ENCODE peak calls at places on chromosomes 4 and X, in nine cellular contexts. One of them, this sample, is unnamed.

GRCh38 chr4:48290146-48290772 is 20.6 kb upstream of the TEC start:
- DNase-seq in effector memory CD8-positive, alpha-beta T cell: no peak
- DNase-seq in AG20443: peak; percentile 46
- DNase-seq in Peyer's patch: peak; percentile 53
- DNase-seq in dorsolateral prefrontal cortex: no peak
- DNase-seq in NCI-H146: peak; percentile 2
- DNase-seq in activated T-cell treated with anti-CD3 and anti-CD28 coated beads, Interleukin-2, amount 50 U/mL, for 72 hours: peak; percentile 23
- DNase-seq in fibroblast of the aortic adventitia: peak; percentile 22
- DNase-seq in mesenchymal stem cell: no peak
- DNase-seq in this sample: no peak

GRCh38 chrX:19888419-19888879 is 1.0 kb upstream of the SH3KBP1 start:
- DNase-seq in effector memory CD8-positive, alpha-beta T cell: peak; percentile 26
- DNase-seq in AG20443: peak; percentile 65
- DNase-seq in Peyer's patch: peak; percentile 58
- DNase-seq in dorsolateral prefrontal cortex: no peak
- DNase-seq in NCI-H146: peak; percentile 59
- DNase-seq in activated T-cell treated with anti-CD3 and anti-CD28 coated beads, Interleukin-2, amount 50 U/mL, for 72 hours: no peak
- DNase-seq in fibroblast of the aortic adventitia: peak; percentile 79
- DNase-seq in mesenchymal stem cell: peak; percentile 82
- DNase-seq in this sample: peak; percentile 58

GRCh38 chrX:154380153-154380552 is 1.1 kb downstream of the EMD start:
- DNase-seq in effector memory CD8-positive, alpha-beta T cell: no peak
- DNase-seq in AG20443: no peak
- DNase-seq in Peyer's patch: no peak
- DNase-seq in dorsolateral prefrontal cortex: no peak
- DNase-seq in NCI-H146: no peak
- DNase-seq in activated T-cell treated with anti-CD3 and anti-CD28 coated beads, Interleukin-2, amount 50 U/mL, for 72 hours: no peak
- DNase-seq in fibroblast of the aortic adventitia: no peak
- DNase-seq in mesenchymal stem cell: peak; percentile 26
- DNase-seq in this sample: no peak

GRCh38 chrX:125404667-125405160 is 85.0 kb downstream of the TEX13C start:
- DNase-seq in effector memory CD8-positive, alpha-beta T cell: no peak
- DNase-seq in AG20443: no peak
- DNase-seq in Peyer's patch: no peak
- DNase-seq in dorsolateral prefrontal cortex: no peak
- DNase-seq in NCI-H146: no peak
- DNase-seq in activated T-cell treated with anti-CD3 and anti-CD28 coated beads, Interleukin-2, amount 50 U/mL, for 72 hours: no peak
- DNase-seq in fibroblast of the aortic adventitia: no peak
- DNase-seq in mesenchymal stem cell: no peak
- DNase-seq in this sample: no peak

GRCh38 chr4:187251896-187252295 is 528.2 kb upstream of the FAT1 start:
- DNase-seq in effector memory CD8-positive, alpha-beta T cell: no peak
- DNase-seq in AG20443: no peak
- DNase-seq in Peyer's patch: no peak
- DNase-seq in dorsolateral prefrontal cortex: no peak
- DNase-seq in NCI-H146: no peak
- DNase-seq in activated T-cell treated with anti-CD3 and anti-CD28 coated beads, Interleukin-2, amount 50 U/mL, for 72 hours: no peak
- DNase-seq in fibroblast of the aortic adventitia: no peak
- DNase-seq in mesenchymal stem cell: peak; percentile 22
- DNase-seq in this sample: no peak

GRCh38 chr4:8724436-8725070 is 132.0 kb downstream of the CPZ start:
- DNase-seq in effector memory CD8-positive, alpha-beta T cell: no peak
- DNase-seq in AG20443: no peak
- DNase-seq in Peyer's patch: peak; percentile 29
- DNase-seq in dorsolateral prefrontal cortex: peak; percentile 26
- DNase-seq in NCI-H146: no peak
- DNase-seq in activated T-cell treated with anti-CD3 and anti-CD28 coated beads, Interleukin-2, amount 50 U/mL, for 72 hours: no peak
- DNase-seq in fibroblast of the aortic adventitia: no peak
- DNase-seq in mesenchymal stem cell: no peak
- DNase-seq in this sample: no peak

GRCh38 chr4:156767911-156768415 is 203.6 kb downstream of the PDGFC start:
- DNase-seq in effector memory CD8-positive, alpha-beta T cell: no peak
- DNase-seq in AG20443: no peak
- DNase-seq in Peyer's patch: no peak
- DNase-seq in dorsolateral prefrontal cortex: no peak
- DNase-seq in NCI-H146: no peak
- DNase-seq in activated T-cell treated with anti-CD3 and anti-CD28 coated beads, Interleukin-2, amount 50 U/mL, for 72 hours: no peak
- DNase-seq in fibroblast of the aortic adventitia: no peak
- DNase-seq in mesenchymal stem cell: no peak
- DNase-seq in this sample: no peak

GRCh38 chr4:138039010-138039409 is 203.1 kb downstream of the SLC7A11 start:
- DNase-seq in effector memory CD8-positive, alpha-beta T cell: no peak
- DNase-seq in AG20443: no peak
- DNase-seq in Peyer's patch: no peak
- DNase-seq in dorsolateral prefrontal cortex: no peak
- DNase-seq in NCI-H146: no peak
- DNase-seq in activated T-cell treated with anti-CD3 and anti-CD28 coated beads, Interleukin-2, amount 50 U/mL, for 72 hours: no peak
- DNase-seq in fibroblast of the aortic adventitia: peak; percentile 27
- DNase-seq in mesenchymal stem cell: peak; percentile 90
- DNase-seq in this sample: no peak

GRCh38 chr4:156779774-156780173 is 191.8 kb downstream of the PDGFC start:
- DNase-seq in effector memory CD8-positive, alpha-beta T cell: no peak
- DNase-seq in AG20443: peak; percentile 57
- DNase-seq in Peyer's patch: no peak
- DNase-seq in dorsolateral prefrontal cortex: no peak
- DNase-seq in NCI-H146: no peak
- DNase-seq in activated T-cell treated with anti-CD3 and anti-CD28 coated beads, Interleukin-2, amount 50 U/mL, for 72 hours: no peak
- DNase-seq in fibroblast of the aortic adventitia: peak; percentile 58
- DNase-seq in mesenchymal stem cell: peak; percentile 95
- DNase-seq in this sample: no peak

GRCh38 chrX:154748712-154749339 is 2.1 kb downstream of the GAB3 start:
- DNase-seq in effector memory CD8-positive, alpha-beta T cell: peak; percentile 52
- DNase-seq in AG20443: peak; percentile 53
- DNase-seq in Peyer's patch: peak; percentile 58
- DNase-seq in dorsolateral prefrontal cortex: no peak
- DNase-seq in NCI-H146: peak; percentile 38
- DNase-seq in activated T-cell treated with anti-CD3 and anti-CD28 coated beads, Interleukin-2, amount 50 U/mL, for 72 hours: peak; percentile 49
- DNase-seq in fibroblast of the aortic adventitia: peak; percentile 68
- DNase-seq in mesenchymal stem cell: peak; percentile 68
- DNase-seq in this sample: peak; percentile 61

GRCh38 chr4:2944882-2945526 is 18.2 kb downstream of the NOP14 start:
- DNase-seq in effector memory CD8-positive, alpha-beta T cell: no peak
- DNase-seq in AG20443: no peak
- DNase-seq in Peyer's patch: peak; percentile 32
- DNase-seq in dorsolateral prefrontal cortex: no peak
- DNase-seq in NCI-H146: no peak
- DNase-seq in activated T-cell treated with anti-CD3 and anti-CD28 coated beads, Interleukin-2, amount 50 U/mL, for 72 hours: no peak
- DNase-seq in fibroblast of the aortic adventitia: no peak
- DNase-seq in mesenchymal stem cell: no peak
- DNase-seq in this sample: no peak

GRCh38 chr4:107862658-107863057 is 37.9 kb downstream of the SGMS2 start:
- DNase-seq in effector memory CD8-positive, alpha-beta T cell: no peak
- DNase-seq in AG20443: no peak
- DNase-seq in Peyer's patch: peak; percentile 76
- DNase-seq in dorsolateral prefrontal cortex: no peak
- DNase-seq in NCI-H146: peak; percentile 1
- DNase-seq in activated T-cell treated with anti-CD3 and anti-CD28 coated beads, Interleukin-2, amount 50 U/mL, for 72 hours: peak; percentile 46
- DNase-seq in fibroblast of the aortic adventitia: peak; percentile 32
- DNase-seq in mesenchymal stem cell: peak; percentile 88
- DNase-seq in this sample: no peak

GRCh38 chrX:46574337-46574940 is 874 bp downstream of the CHST7 start:
- DNase-seq in effector memory CD8-positive, alpha-beta T cell: peak; percentile 16
- DNase-seq in AG20443: no peak
- DNase-seq in Peyer's patch: peak; percentile 49
- DNase-seq in dorsolateral prefrontal cortex: no peak
- DNase-seq in NCI-H146: peak; percentile 72
- DNase-seq in activated T-cell treated with anti-CD3 and anti-CD28 coated beads, Interleukin-2, amount 50 U/mL, for 72 hours: peak; percentile 35
- DNase-seq in fibroblast of the aortic adventitia: no peak
- DNase-seq in mesenchymal stem cell: peak; percentile 37
- DNase-seq in this sample: peak; percentile 52

GRCh38 chr4:161585011-161585410 is 578.8 kb downstream of the FSTL5 start:
- DNase-seq in effector memory CD8-positive, alpha-beta T cell: no peak
- DNase-seq in AG20443: no peak
- DNase-seq in Peyer's patch: no peak
- DNase-seq in dorsolateral prefrontal cortex: no peak
- DNase-seq in NCI-H146: no peak
- DNase-seq in activated T-cell treated with anti-CD3 and anti-CD28 coated beads, Interleukin-2, amount 50 U/mL, for 72 hours: no peak
- DNase-seq in fibroblast of the aortic adventitia: no peak
- DNase-seq in mesenchymal stem cell: no peak
- DNase-seq in this sample: no peak

GRCh38 chr4:24862073-24862751 is 50.6 kb downstream of the CCDC149 start:
- DNase-seq in effector memory CD8-positive, alpha-beta T cell: no peak
- DNase-seq in AG20443: no peak
- DNase-seq in Peyer's patch: no peak
- DNase-seq in dorsolateral prefrontal cortex: no peak
- DNase-seq in NCI-H146: no peak
- DNase-seq in activated T-cell treated with anti-CD3 and anti-CD28 coated beads, Interleukin-2, amount 50 U/mL, for 72 hours: no peak
- DNase-seq in fibroblast of the aortic adventitia: no peak
- DNase-seq in mesenchymal stem cell: no peak
- DNase-seq in this sample: no peak

GRCh38 chr4:67929447-67929846 is 33.8 kb downstream of the TMPRSS11A start:
- DNase-seq in effector memory CD8-positive, alpha-beta T cell: no peak
- DNase-seq in AG20443: no peak
- DNase-seq in Peyer's patch: no peak
- DNase-seq in dorsolateral prefrontal cortex: no peak
- DNase-seq in NCI-H146: no peak
- DNase-seq in activated T-cell treated with anti-CD3 and anti-CD28 coated beads, Interleukin-2, amount 50 U/mL, for 72 hours: no peak
- DNase-seq in fibroblast of the aortic adventitia: peak; percentile 33
- DNase-seq in mesenchymal stem cell: no peak
- DNase-seq in this sample: no peak

GRCh38 chr4:114519368-114519767 is 79.2 kb upstream of the UGT8 start:
- DNase-seq in effector memory CD8-positive, alpha-beta T cell: no peak
- DNase-seq in AG20443: no peak
- DNase-seq in Peyer's patch: no peak
- DNase-seq in dorsolateral prefrontal cortex: no peak
- DNase-seq in NCI-H146: no peak
- DNase-seq in activated T-cell treated with anti-CD3 and anti-CD28 coated beads, Interleukin-2, amount 50 U/mL, for 72 hours: no peak
- DNase-seq in fibroblast of the aortic adventitia: no peak
- DNase-seq in mesenchymal stem cell: no peak
- DNase-seq in this sample: no peak

GRCh38 chr4:99754756-99755155 is 61.9 kb upstream of the DAPP1 start:
- DNase-seq in effector memory CD8-positive, alpha-beta T cell: no peak
- DNase-seq in AG20443: no peak
- DNase-seq in Peyer's patch: no peak
- DNase-seq in dorsolateral prefrontal cortex: no peak
- DNase-seq in NCI-H146: no peak
- DNase-seq in activated T-cell treated with anti-CD3 and anti-CD28 coated beads, Interleukin-2, amount 50 U/mL, for 72 hours: no peak
- DNase-seq in fibroblast of the aortic adventitia: no peak
- DNase-seq in mesenchymal stem cell: peak; percentile 14
- DNase-seq in this sample: no peak

GRCh38 chr4:1368421-1369090 is 21.5 kb downstream of the UVSSA start:
- DNase-seq in effector memory CD8-positive, alpha-beta T cell: no peak
- DNase-seq in AG20443: no peak
- DNase-seq in Peyer's patch: no peak
- DNase-seq in dorsolateral prefrontal cortex: peak; percentile 29
- DNase-seq in NCI-H146: no peak
- DNase-seq in activated T-cell treated with anti-CD3 and anti-CD28 coated beads, Interleukin-2, amount 50 U/mL, for 72 hours: no peak
- DNase-seq in fibroblast of the aortic adventitia: no peak
- DNase-seq in mesenchymal stem cell: no peak
- DNase-seq in this sample: no peak

GRCh38 chr4:117466388-117466787 is 381.0 kb upstream of the TRAM1L1 start:
- DNase-seq in effector memory CD8-positive, alpha-beta T cell: no peak
- DNase-seq in AG20443: no peak
- DNase-seq in Peyer's patch: no peak
- DNase-seq in dorsolateral prefrontal cortex: no peak
- DNase-seq in NCI-H146: no peak
- DNase-seq in activated T-cell treated with anti-CD3 and anti-CD28 coated beads, Interleukin-2, amount 50 U/mL, for 72 hours: no peak
- DNase-seq in fibroblast of the aortic adventitia: no peak
- DNase-seq in mesenchymal stem cell: no peak
- DNase-seq in this sample: no peak

GRCh38 chr4:187268940-187269339 is 545.3 kb upstream of the FAT1 start:
- DNase-seq in effector memory CD8-positive, alpha-beta T cell: no peak
- DNase-seq in AG20443: peak; percentile 18
- DNase-seq in Peyer's patch: no peak
- DNase-seq in dorsolateral prefrontal cortex: no peak
- DNase-seq in NCI-H146: no peak
- DNase-seq in activated T-cell treated with anti-CD3 and anti-CD28 coated beads, Interleukin-2, amount 50 U/mL, for 72 hours: no peak
- DNase-seq in fibroblast of the aortic adventitia: no peak
- DNase-seq in mesenchymal stem cell: peak; percentile 96
- DNase-seq in this sample: no peak

GRCh38 chr4:13544556-13545393 is 467 bp upstream of the NKX3-2 start:
- DNase-seq in effector memory CD8-positive, alpha-beta T cell: no peak
- DNase-seq in AG20443: peak; percentile 84
- DNase-seq in Peyer's patch: peak; percentile 78
- DNase-seq in dorsolateral prefrontal cortex: no peak
- DNase-seq in NCI-H146: peak; percentile 74
- DNase-seq in activated T-cell treated with anti-CD3 and anti-CD28 coated beads, Interleukin-2, amount 50 U/mL, for 72 hours: peak; percentile 71
- DNase-seq in fibroblast of the aortic adventitia: peak; percentile 66
- DNase-seq in mesenchymal stem cell: peak; percentile 91
- DNase-seq in this sample: peak; percentile 60

GRCh38 chrX:52280812-52281211 is 88.0 kb upstream of the XAGE2 start:
- DNase-seq in effector memory CD8-positive, alpha-beta T cell: no peak
- DNase-seq in AG20443: no peak
- DNase-seq in Peyer's patch: no peak
- DNase-seq in dorsolateral prefrontal cortex: no peak
- DNase-seq in NCI-H146: no peak
- DNase-seq in activated T-cell treated with anti-CD3 and anti-CD28 coated beads, Interleukin-2, amount 50 U/mL, for 72 hours: no peak
- DNase-seq in fibroblast of the aortic adventitia: no peak
- DNase-seq in mesenchymal stem cell: no peak
- DNase-seq in this sample: no peak

GRCh38 chr4:44965446-44966095 is 239.2 kb upstream of the GNPDA2 start:
- DNase-seq in effector memory CD8-positive, alpha-beta T cell: no peak
- DNase-seq in AG20443: no peak
- DNase-seq in Peyer's patch: no peak
- DNase-seq in dorsolateral prefrontal cortex: no peak
- DNase-seq in NCI-H146: no peak
- DNase-seq in activated T-cell treated with anti-CD3 and anti-CD28 coated beads, Interleukin-2, amount 50 U/mL, for 72 hours: no peak
- DNase-seq in fibroblast of the aortic adventitia: no peak
- DNase-seq in mesenchymal stem cell: no peak
- DNase-seq in this sample: no peak

GRCh38 chr4:190014771-190015537 is 12.1 kb downstream of the FRG2 start:
- DNase-seq in effector memory CD8-positive, alpha-beta T cell: no peak
- DNase-seq in AG20443: peak; percentile 42
- DNase-seq in Peyer's patch: no peak
- DNase-seq in dorsolateral prefrontal cortex: no peak
- DNase-seq in NCI-H146: no peak
- DNase-seq in activated T-cell treated with anti-CD3 and anti-CD28 coated beads, Interleukin-2, amount 50 U/mL, for 72 hours: peak; percentile 30
- DNase-seq in fibroblast of the aortic adventitia: no peak
- DNase-seq in mesenchymal stem cell: no peak
- DNase-seq in this sample: peak; percentile 36